ENCODE peak calls at places on chromosome 18, in six cellular contexts. K is activated CD4-positive, alpha-beta T cell treated with anti-CD3 and anti-CD28 coated beads, Interleukin-2, amount 50 U/mL, for 48 hours; B is stimulated activated CD8-positive, alpha-beta memory T cell treated with anti-CD3 and anti-CD28 coated beads, Interleukin-7, amount 100 ng/mL, for 1 hour; F is prostate gland; L is left ventricle myocardium inferior; C is heart left ventricle. R is an unnamed sample.
A peak's percentile ranks its signal among the peaks of the same experiment; 100 is the strongest.

GRCh38 chr18:13359195-13359594 is 140.6 kb downstream of the LDLRAD4 start:
- DNase-seq in L (no peak), K (no peak), B (no peak), F (no peak), C (no peak), R (no peak)

GRCh38 chr18:74146756-74147155 is 878 bp downstream of the FBXO15 start:
- DNase-seq in F (no peak), C (no peak), K (no peak), L (no peak), B (no peak), R (no peak)

GRCh38 chr18:10291568-10291981 is 162.9 kb upstream of the APCDD1 start:
- DNase-seq in L (no peak), C (no peak), F (no peak), K (no peak), B (no peak), R (no peak)

GRCh38 chr18:7918696-7919095 is 351.6 kb downstream of the PTPRM start:
- DNase-seq in K (no peak), C (no peak), F (no peak), B (no peak), L (no peak), R (no peak)

GRCh38 chr18:48590678-48591077 is 51.8 kb downstream of the CTIF start:
- DNase-seq in L (no peak), C (no peak), F (no peak), K (no peak), B (no peak), R (peak; percentile 71)

GRCh38 chr18:23229472-23229871 is 94.2 kb downstream of the CABLES1 start:
- DNase-seq in F (no peak), L (no peak), C (no peak), K (no peak), B (no peak), R (no peak)

GRCh38 chr18:32057624-32058165 is 34.0 kb upstream of the RNF138 start:
- DNase-seq in F (no peak), K (no peak), L (no peak), B (no peak), C (no peak), R (no peak)

GRCh38 chr18:10514621-10515020 is 11.2 kb upstream of the NAPG start:
- DNase-seq in F (no peak), B (no peak), L (no peak), K (no peak), C (no peak), R (no peak)

GRCh38 chr18:79613186-79613931 is 66.2 kb upstream of the CTDP1 start:
- DNase-seq in K (no peak), L (no peak), F (no peak), C (no peak), B (no peak), R (no peak)

GRCh38 chr18:56146565-56146964 is 491.8 kb downstream of the TXNL1 start:
- DNase-seq in F (no peak), B (no peak), L (no peak), C (no peak), K (no peak), R (no peak)

GRCh38 chr18:61921621-61922235 is 28.9 kb upstream of the RNF152 start:
- DNase-seq in B (no peak), K (no peak), F (no peak), L (no peak), C (no peak), R (no peak)

GRCh38 chr18:21295101-21295500 is 53.1 kb downstream of the GREB1L start:
- DNase-seq in L (no peak), B (no peak), K (no peak), F (no peak), C (no peak), R (no peak)

GRCh38 chr18:9775172-9775571 is 67.1 kb downstream of the RAB31 start:
- DNase-seq in L (no peak), C (peak; percentile 30), K (no peak), F (no peak), B (no peak), R (no peak)

GRCh38 chr18:3721771-3722661 is 272.0 kb downstream of the TGIF1 start:
- DNase-seq in F (peak; percentile 35), C (no peak), K (no peak), L (no peak), B (no peak), R (no peak)

GRCh38 chr18:8140841-8141501 is 468.3 kb upstream of the RAB12 start:
- DNase-seq in L (peak; percentile 51), B (no peak), F (no peak), C (peak; percentile 40), K (no peak), R (no peak)

R was measured in kidney glomerular epithelial cell.